ENCODE peak calls at places on chromosomes 6 and 20, in eight cellular contexts. One of them, this sample, is unnamed.

GRCh38 chr20:25470045-25470444 is 62.6 kb downstream of the GINS1 start:
- DNase-seq in GM13976: peak
- DNase-seq in SHP77: peak
- DNase-seq in AML-193: peak
- DNase-seq in lower lobe of right lung: no peak
- DNase-seq in stromal cell of bone marrow: no peak
- DNase-seq in skeletal muscle cell: no peak
- DNase-seq in NCI-H2029 treated with DMSO at 0.1 percent for 48 hours: no peak
- DNase-seq in this sample: no peak

GRCh38 chr20:36279362-36279761 is 26.8 kb upstream of the DLGAP4 start:
- DNase-seq in GM13976: peak
- DNase-seq in SHP77: no peak
- DNase-seq in AML-193: no peak
- DNase-seq in lower lobe of right lung: no peak
- DNase-seq in stromal cell of bone marrow: no peak
- DNase-seq in skeletal muscle cell: no peak
- DNase-seq in NCI-H2029 treated with DMSO at 0.1 percent for 48 hours: no peak
- DNase-seq in this sample: peak

GRCh38 chr6:135299256-135299655 is 118.1 kb downstream of the MYB start:
- DNase-seq in GM13976: no peak
- DNase-seq in SHP77: no peak
- DNase-seq in AML-193: no peak
- DNase-seq in lower lobe of right lung: no peak
- DNase-seq in stromal cell of bone marrow: peak
- DNase-seq in skeletal muscle cell: peak
- DNase-seq in NCI-H2029 treated with DMSO at 0.1 percent for 48 hours: no peak
- DNase-seq in this sample: no peak

GRCh38 chr6:139846538-139847321 is 472.3 kb upstream of the CITED2 start:
- DNase-seq in GM13976: no peak
- DNase-seq in SHP77: no peak
- DNase-seq in AML-193: peak
- DNase-seq in lower lobe of right lung: peak
- DNase-seq in stromal cell of bone marrow: no peak
- DNase-seq in skeletal muscle cell: no peak
- DNase-seq in NCI-H2029 treated with DMSO at 0.1 percent for 48 hours: no peak
- DNase-seq in this sample: no peak

GRCh38 chr6:57324538-57324937 is 7.1 kb downstream of the PRIM2 start:
- DNase-seq in GM13976: no peak
- DNase-seq in SHP77: no peak
- DNase-seq in AML-193: peak
- DNase-seq in lower lobe of right lung: no peak
- DNase-seq in stromal cell of bone marrow: no peak
- DNase-seq in skeletal muscle cell: no peak
- DNase-seq in NCI-H2029 treated with DMSO at 0.1 percent for 48 hours: no peak
- DNase-seq in this sample: no peak

GRCh38 chr6:4066029-4066755 is 12.7 kb downstream of the FAM217A start:
- DNase-seq in GM13976: no peak
- DNase-seq in SHP77: no peak
- DNase-seq in AML-193: no peak
- DNase-seq in lower lobe of right lung: no peak
- DNase-seq in stromal cell of bone marrow: no peak
- DNase-seq in skeletal muscle cell: no peak
- DNase-seq in NCI-H2029 treated with DMSO at 0.1 percent for 48 hours: peak
- DNase-seq in this sample: no peak

GRCh38 chr6:69867075-69867911 is 937 bp downstream of the COL19A1 start:
- DNase-seq in GM13976: peak
- DNase-seq in SHP77: no peak
- DNase-seq in AML-193: no peak
- DNase-seq in lower lobe of right lung: peak
- DNase-seq in stromal cell of bone marrow: no peak
- DNase-seq in skeletal muscle cell: no peak
- DNase-seq in NCI-H2029 treated with DMSO at 0.1 percent for 48 hours: no peak
- DNase-seq in this sample: no peak

GRCh38 chr6:20468179-20468578 is 66.1 kb upstream of the CDKAL1 start:
- DNase-seq in GM13976: no peak
- DNase-seq in SHP77: no peak
- DNase-seq in AML-193: no peak
- DNase-seq in lower lobe of right lung: no peak
- DNase-seq in stromal cell of bone marrow: no peak
- DNase-seq in skeletal muscle cell: no peak
- DNase-seq in NCI-H2029 treated with DMSO at 0.1 percent for 48 hours: no peak
- DNase-seq in this sample: no peak

GRCh38 chr20:20450461-20451027 is 82.6 kb downstream of the INSM1 start:
- DNase-seq in GM13976: no peak
- DNase-seq in SHP77: peak
- DNase-seq in AML-193: no peak
- DNase-seq in lower lobe of right lung: no peak
- DNase-seq in stromal cell of bone marrow: no peak
- DNase-seq in skeletal muscle cell: no peak
- DNase-seq in NCI-H2029 treated with DMSO at 0.1 percent for 48 hours: peak
- DNase-seq in this sample: no peak

GRCh38 chr6:31011153-31011552 is 879 bp downstream of the MUC22 start:
- DNase-seq in GM13976: no peak
- DNase-seq in SHP77: no peak
- DNase-seq in AML-193: no peak
- DNase-seq in lower lobe of right lung: no peak
- DNase-seq in stromal cell of bone marrow: no peak
- DNase-seq in skeletal muscle cell: no peak
- DNase-seq in NCI-H2029 treated with DMSO at 0.1 percent for 48 hours: no peak
- DNase-seq in this sample: no peak

GRCh38 chr20:24943731-24944130 is 5.3 kb upstream of the CST7 start:
- DNase-seq in GM13976: no peak
- DNase-seq in SHP77: no peak
- DNase-seq in AML-193: no peak
- DNase-seq in lower lobe of right lung: no peak
- DNase-seq in stromal cell of bone marrow: no peak
- DNase-seq in skeletal muscle cell: no peak
- DNase-seq in NCI-H2029 treated with DMSO at 0.1 percent for 48 hours: no peak
- DNase-seq in this sample: no peak

GRCh38 chr6:34560366-34561226 is 4.5 kb upstream of the SPDEF start:
- DNase-seq in GM13976: no peak
- DNase-seq in SHP77: peak
- DNase-seq in AML-193: no peak
- DNase-seq in lower lobe of right lung: no peak
- DNase-seq in stromal cell of bone marrow: peak
- DNase-seq in skeletal muscle cell: peak
- DNase-seq in NCI-H2029 treated with DMSO at 0.1 percent for 48 hours: peak
- DNase-seq in this sample: no peak

GRCh38 chr6:125584468-125584939 is 164.9 kb upstream of the HEY2 start:
- DNase-seq in GM13976: no peak
- DNase-seq in SHP77: peak
- DNase-seq in AML-193: no peak
- DNase-seq in lower lobe of right lung: no peak
- DNase-seq in stromal cell of bone marrow: no peak
- DNase-seq in skeletal muscle cell: no peak
- DNase-seq in NCI-H2029 treated with DMSO at 0.1 percent for 48 hours: peak
- DNase-seq in this sample: no peak

GRCh38 chr6:125301435-125302391 is at the start of gene HDDC2:
- DNase-seq in GM13976: peak
- DNase-seq in SHP77: peak
- DNase-seq in AML-193: peak
- DNase-seq in lower lobe of right lung: peak
- DNase-seq in stromal cell of bone marrow: peak
- DNase-seq in skeletal muscle cell: peak
- DNase-seq in NCI-H2029 treated with DMSO at 0.1 percent for 48 hours: peak
- DNase-seq in this sample: peak

GRCh38 chr6:136592930-136593673 is 42.9 kb upstream of the MAP7 start:
- DNase-seq in GM13976: no peak
- DNase-seq in SHP77: no peak
- DNase-seq in AML-193: no peak
- DNase-seq in lower lobe of right lung: no peak
- DNase-seq in stromal cell of bone marrow: no peak
- DNase-seq in skeletal muscle cell: peak
- DNase-seq in NCI-H2029 treated with DMSO at 0.1 percent for 48 hours: no peak
- DNase-seq in this sample: no peak

GRCh38 chr6:150573041-150573681 is 26.5 kb upstream of the PLEKHG1 start:
- DNase-seq in GM13976: no peak
- DNase-seq in SHP77: no peak
- DNase-seq in AML-193: no peak
- DNase-seq in lower lobe of right lung: no peak
- DNase-seq in stromal cell of bone marrow: no peak
- DNase-seq in skeletal muscle cell: no peak
- DNase-seq in NCI-H2029 treated with DMSO at 0.1 percent for 48 hours: no peak
- DNase-seq in this sample: no peak

GRCh38 chr6:147005499-147005898 is 198.7 kb upstream of the STXBP5 start:
- DNase-seq in GM13976: no peak
- DNase-seq in SHP77: no peak
- DNase-seq in AML-193: no peak
- DNase-seq in lower lobe of right lung: no peak
- DNase-seq in stromal cell of bone marrow: no peak
- DNase-seq in skeletal muscle cell: no peak
- DNase-seq in NCI-H2029 treated with DMSO at 0.1 percent for 48 hours: no peak
- DNase-seq in this sample: no peak

GRCh38 chr6:168162366-168162765 is 83.4 kb upstream of the FRMD1 start:
- DNase-seq in GM13976: no peak
- DNase-seq in SHP77: no peak
- DNase-seq in AML-193: no peak
- DNase-seq in lower lobe of right lung: no peak
- DNase-seq in stromal cell of bone marrow: no peak
- DNase-seq in skeletal muscle cell: no peak
- DNase-seq in NCI-H2029 treated with DMSO at 0.1 percent for 48 hours: peak
- DNase-seq in this sample: no peak

GRCh38 chr6:113490356-113490755 is 366.8 kb upstream of the MARCKS start:
- DNase-seq in GM13976: no peak
- DNase-seq in SHP77: no peak
- DNase-seq in AML-193: no peak
- DNase-seq in lower lobe of right lung: no peak
- DNase-seq in stromal cell of bone marrow: no peak
- DNase-seq in skeletal muscle cell: no peak
- DNase-seq in NCI-H2029 treated with DMSO at 0.1 percent for 48 hours: no peak
- DNase-seq in this sample: no peak

GRCh38 chr6:167130712-167131684 is 8.1 kb downstream of the CCR6 start:
- DNase-seq in GM13976: peak
- DNase-seq in SHP77: no peak
- DNase-seq in AML-193: no peak
- DNase-seq in lower lobe of right lung: no peak
- DNase-seq in stromal cell of bone marrow: no peak
- DNase-seq in skeletal muscle cell: no peak
- DNase-seq in NCI-H2029 treated with DMSO at 0.1 percent for 48 hours: peak
- DNase-seq in this sample: no peak

GRCh38 chr20:57907131-57908083 is 197.6 kb upstream of the PMEPA1 start:
- DNase-seq in GM13976: no peak
- DNase-seq in SHP77: no peak
- DNase-seq in AML-193: no peak
- DNase-seq in lower lobe of right lung: no peak
- DNase-seq in stromal cell of bone marrow: no peak
- DNase-seq in skeletal muscle cell: no peak
- DNase-seq in NCI-H2029 treated with DMSO at 0.1 percent for 48 hours: no peak
- DNase-seq in this sample: peak

GRCh38 chr6:88376759-88377387 is 210.7 kb upstream of the CNR1 start:
- DNase-seq in GM13976: no peak
- DNase-seq in SHP77: no peak
- DNase-seq in AML-193: no peak
- DNase-seq in lower lobe of right lung: no peak
- DNase-seq in stromal cell of bone marrow: peak
- DNase-seq in skeletal muscle cell: no peak
- DNase-seq in NCI-H2029 treated with DMSO at 0.1 percent for 48 hours: no peak
- DNase-seq in this sample: no peak

GRCh38 chr6:36492621-36493020 is 49.8 kb downstream of the KCTD20 start:
- DNase-seq in GM13976: no peak
- DNase-seq in SHP77: no peak
- DNase-seq in AML-193: peak
- DNase-seq in lower lobe of right lung: no peak
- DNase-seq in stromal cell of bone marrow: no peak
- DNase-seq in skeletal muscle cell: no peak
- DNase-seq in NCI-H2029 treated with DMSO at 0.1 percent for 48 hours: no peak
- DNase-seq in this sample: no peak

GRCh38 chr6:157486632-157487031 is 105.6 kb downstream of the ZDHHC14 start:
- DNase-seq in GM13976: no peak
- DNase-seq in SHP77: no peak
- DNase-seq in AML-193: no peak
- DNase-seq in lower lobe of right lung: no peak
- DNase-seq in stromal cell of bone marrow: no peak
- DNase-seq in skeletal muscle cell: no peak
- DNase-seq in NCI-H2029 treated with DMSO at 0.1 percent for 48 hours: no peak
- DNase-seq in this sample: no peak

GRCh38 chr20:37839432-37839827 is 63.5 kb upstream of the VSTM2L start:
- DNase-seq in GM13976: no peak
- DNase-seq in SHP77: no peak
- DNase-seq in AML-193: no peak
- DNase-seq in lower lobe of right lung: no peak
- DNase-seq in stromal cell of bone marrow: no peak
- DNase-seq in skeletal muscle cell: no peak
- DNase-seq in NCI-H2029 treated with DMSO at 0.1 percent for 48 hours: peak
- DNase-seq in this sample: no peak

GRCh38 chr6:144413418-144413817 is 128.3 kb downstream of the UTRN start:
- DNase-seq in GM13976: no peak
- DNase-seq in SHP77: no peak
- DNase-seq in AML-193: no peak
- DNase-seq in lower lobe of right lung: no peak
- DNase-seq in stromal cell of bone marrow: no peak
- DNase-seq in skeletal muscle cell: no peak
- DNase-seq in NCI-H2029 treated with DMSO at 0.1 percent for 48 hours: no peak
- DNase-seq in this sample: no peak

This sample was measured in RWPE2.